ENCODE peak calls at places on chromosomes 13 and 19, in ten cellular contexts. K, V, P, C, Z, Q, Y, O, H and L are unnamed samples.

GRCh38 chr13:27403252-27403678 is 21.2 kb upstream of the GTF3A start:
- DNase-seq in V (no peak), P (no peak), K (no peak), Q (no peak), C (no peak), O (no peak), Z (no peak), H (no peak), Y (no peak), L (no peak)

GRCh38 chr19:15871570-15871969 is 26.3 kb downstream of the CYP4F2 start:
- DNase-seq in K (peak), C (no peak), H (no peak), Z (no peak), O (no peak), Y (no peak), P (peak), Q (no peak), V (no peak), L (no peak)

GRCh38 chr13:92843549-92843948 is 383.1 kb upstream of the GPC6 start:
- DNase-seq in P (no peak), V (no peak), K (no peak), H (no peak), O (no peak), C (no peak), Q (no peak), Z (no peak), Y (no peak), L (no peak)

GRCh38 chr19:2543463-2544442 is 67.8 kb downstream of the GADD45B start:
- DNase-seq in V (peak), K (peak), Q (peak), O (peak), Y (peak), Z (peak), C (peak), P (peak), H (peak), L (peak)

GRCh38 chr13:35514166-35514565 is 37.7 kb upstream of the MAB21L1 start:
- DNase-seq in C (no peak), Y (no peak), Q (no peak), Z (no peak), O (no peak), V (no peak), P (no peak), H (no peak), K (no peak), L (no peak)

GRCh38 chr13:36674337-36675212 is 755 bp downstream of the SERTM1 start:
- DNase-seq in Q (no peak), P (no peak), K (no peak), O (peak), H (no peak), Z (peak), C (no peak), Y (no peak), V (no peak), L (no peak)

GRCh38 chr19:48348039-48348438 is 15.7 kb downstream of the TMEM143 start:
- DNase-seq in Q (no peak), K (no peak), Y (peak), P (no peak), V (no peak), H (no peak), O (no peak), Z (no peak), C (no peak), L (no peak)

GRCh38 chr13:102729560-102730275 is 34.9 kb upstream of the METTL21C start:
- DNase-seq in Y (no peak), Q (no peak), P (no peak), O (no peak), H (no peak), C (no peak), V (no peak), Z (no peak), K (no peak), L (no peak)

GRCh38 chr13:28478127-28478526 is 16.8 kb downstream of the FLT1 start:
- DNase-seq in H (no peak), P (no peak), Q (no peak), K (no peak), C (no peak), Y (no peak), Z (no peak), O (no peak), V (no peak), L (no peak)

GRCh38 chr13:27962982-27963381 is 6.1 kb downstream of the CDX2 start:
- DNase-seq in Z (no peak), Y (no peak), V (no peak), K (no peak), O (no peak), H (no peak), C (no peak), Q (no peak), P (no peak), L (no peak)

GRCh38 chr13:47433461-47434005 is 536.7 kb upstream of the HTR2A start:
- DNase-seq in Q (no peak), K (no peak), C (no peak), Y (no peak), Z (no peak), V (no peak), H (no peak), P (no peak), O (no peak), L (no peak)

GRCh38 chr13:28421674-28422410 is 73.1 kb downstream of the FLT1 start:
- DNase-seq in K (no peak), O (no peak), C (no peak), Z (no peak), P (no peak), Q (no peak), Y (no peak), H (no peak), V (no peak), L (no peak)

GRCh38 chr19:50331187-50332013 is 2.2 kb upstream of the KCNC3 start:
- DNase-seq in Z (no peak), V (no peak), Y (no peak), P (no peak), Q (no peak), K (no peak), H (no peak), O (peak), C (no peak), L (no peak)

GRCh38 chr13:65613004-65613403 is 1617.1 kb downstream of the PCDH9 start:
- DNase-seq in Q (no peak), Z (no peak), O (peak), V (no peak), P (peak), Y (peak), C (no peak), H (no peak), K (no peak), L (no peak)

GRCh38 chr13:52851153-52851962 is 2.9 kb upstream of the PCDH8 start:
- DNase-seq in Y (peak), H (no peak), Z (peak), P (no peak), O (peak), K (peak), V (peak), C (no peak), Q (no peak), L (peak)

GRCh38 chr19:49340069-49340864 is 5.1 kb downstream of the CD37 start:
- DNase-seq in Z (no peak), O (peak), Y (peak), Q (peak), K (peak), H (peak), P (peak), C (peak), V (peak), L (peak)

GRCh38 chr19:33511346-33511745 is 10.2 kb downstream of the PEPD start:
- DNase-seq in Q (no peak), C (no peak), Y (no peak), O (no peak), Z (no peak), H (no peak), V (no peak), K (no peak), P (no peak), L (no peak)

GRCh38 chr19:5536337-5536894 is 31.3 kb downstream of the TINCR start:
- DNase-seq in C (peak), O (peak), P (peak), Z (peak), Q (no peak), Y (no peak), V (peak), H (no peak), K (no peak), L (peak)

GRCh38 chr13:99033814-99034213 is 56.0 kb upstream of the DOCK9 start:
- DNase-seq in H (no peak), K (no peak), Q (no peak), Y (peak), Z (peak), C (no peak), V (no peak), O (no peak), P (no peak), L (no peak)

GRCh38 chr19:19405919-19406877 is 723 bp downstream of the GATAD2A start:
- DNase-seq in C (peak), O (peak), H (no peak), Y (no peak), Q (peak), P (peak), V (peak), Z (peak), K (peak), L (peak)

GRCh38 chr19:51689751-51690358 is 3.3 kb upstream of the SPACA6 start:
- DNase-seq in V (no peak), Z (peak), H (peak), C (peak), O (peak), Y (no peak), P (peak), K (peak), Q (no peak), L (peak)

GRCh38 chr13:107370036-107370785 is 802.3 kb upstream of the ARGLU1 start:
- DNase-seq in H (no peak), V (no peak), Q (no peak), C (no peak), P (no peak), Y (no peak), K (no peak), Z (no peak), O (no peak), L (no peak)

GRCh38 chr19:55086730-55087541 is 11.3 kb downstream of the EPS8L1 start:
- DNase-seq in O (peak), H (peak), Z (peak), Y (no peak), V (peak), K (peak), P (no peak), C (peak), Q (peak), L (peak)

GRCh38 chr13:27424246-27425150 is at the start of gene GTF3A:
- DNase-seq in O (peak), C (peak), Z (peak), Y (peak), H (no peak), P (peak), V (peak), Q (peak), K (peak), L (peak)

GRCh38 chr19:13806728-13807127 is 11.5 kb downstream of the ZSWIM4 start:
- DNase-seq in C (no peak), O (no peak), K (no peak), V (no peak), Y (no peak), H (no peak), Q (no peak), P (no peak), Z (no peak), L (no peak)

GRCh38 chr19:23787106-23787505 is 28.4 kb upstream of the ZNF681 start:
- DNase-seq in Q (no peak), Z (no peak), P (no peak), H (no peak), C (no peak), Y (no peak), V (no peak), K (peak), O (no peak), L (no peak)

GRCh38 chr19:38692458-38693379 is 45.3 kb downstream of the ACTN4 start:
- DNase-seq in K (no peak), P (no peak), Z (peak), O (no peak), Y (no peak), C (no peak), H (no peak), Q (peak), V (no peak), L (no peak)

GRCh38 chr13:110233181-110233641 is 73.7 kb downstream of the COL4A1 start:
- DNase-seq in H (peak), P (no peak), C (peak), K (no peak), Z (peak), Y (no peak), Q (no peak), O (peak), V (no peak), L (no peak)

GRCh38 chr19:55005684-55006488 is 32.2 kb downstream of the GP6 start:
- DNase-seq in O (no peak), P (peak), C (no peak), Z (peak), H (no peak), K (no peak), Y (peak), V (no peak), Q (no peak), L (no peak)

GRCh38 chr19:14517446-14517839 is 754 bp downstream of the DNAJB1 start:
- DNase-seq in O (no peak), V (no peak), C (no peak), Z (no peak), K (peak), H (no peak), Q (peak), P (no peak), Y (no peak), L (no peak)

GRCh38 chr19:14023404-14024235 is 4.3 kb upstream of the RLN3 start:
- DNase-seq in O (peak), H (no peak), Z (peak), V (peak), C (no peak), P (peak), Y (peak), K (peak), Q (no peak), L (no peak)

GRCh38 chr13:40123962-40124647 is 468.6 kb downstream of the COG6 start:
- DNase-seq in H (no peak), Z (no peak), K (no peak), P (no peak), O (no peak), Q (no peak), C (no peak), V (no peak), Y (no peak), L (no peak)

GRCh38 chr13:46342538-46342937 is 44.5 kb downstream of the RUBCNL start:
- DNase-seq in Y (no peak), P (no peak), Z (no peak), V (no peak), K (no peak), O (no peak), Q (no peak), H (no peak), C (no peak), L (no peak)
- TF ChIP-seq CTCF in Y (no peak), P (no peak), Z (no peak), V (no peak), K (no peak), O (no peak), Q (no peak), H (no peak), C (no peak), L (no peak)

GRCh38 chr13:96900992-96901391 is 93.3 kb downstream of the OXGR1 start:
- DNase-seq in C (no peak), P (no peak), O (no peak), H (no peak), V (no peak), Q (no peak), Y (no peak), Z (peak), K (no peak), L (no peak)
- TF ChIP-seq EP300 in C (no peak), P (no peak), O (no peak), H (no peak), V (no peak), Q (no peak), Y (no peak), Z (no peak), K (no peak), L (no peak)

GRCh38 chr19:46081928-46082727 is 41.3 kb upstream of the IGFL4 start:
- DNase-seq in O (no peak), C (no peak), Y (peak), P (peak), H (no peak), V (no peak), K (no peak), Z (peak), Q (no peak), L (no peak)
- TF ChIP-seq POLR2AphosphoS5 in O (no peak), C (peak), Y (no peak), P (no peak), H (peak), V (no peak), K (peak), Z (no peak), Q (no peak), L (no peak)

DNA sequence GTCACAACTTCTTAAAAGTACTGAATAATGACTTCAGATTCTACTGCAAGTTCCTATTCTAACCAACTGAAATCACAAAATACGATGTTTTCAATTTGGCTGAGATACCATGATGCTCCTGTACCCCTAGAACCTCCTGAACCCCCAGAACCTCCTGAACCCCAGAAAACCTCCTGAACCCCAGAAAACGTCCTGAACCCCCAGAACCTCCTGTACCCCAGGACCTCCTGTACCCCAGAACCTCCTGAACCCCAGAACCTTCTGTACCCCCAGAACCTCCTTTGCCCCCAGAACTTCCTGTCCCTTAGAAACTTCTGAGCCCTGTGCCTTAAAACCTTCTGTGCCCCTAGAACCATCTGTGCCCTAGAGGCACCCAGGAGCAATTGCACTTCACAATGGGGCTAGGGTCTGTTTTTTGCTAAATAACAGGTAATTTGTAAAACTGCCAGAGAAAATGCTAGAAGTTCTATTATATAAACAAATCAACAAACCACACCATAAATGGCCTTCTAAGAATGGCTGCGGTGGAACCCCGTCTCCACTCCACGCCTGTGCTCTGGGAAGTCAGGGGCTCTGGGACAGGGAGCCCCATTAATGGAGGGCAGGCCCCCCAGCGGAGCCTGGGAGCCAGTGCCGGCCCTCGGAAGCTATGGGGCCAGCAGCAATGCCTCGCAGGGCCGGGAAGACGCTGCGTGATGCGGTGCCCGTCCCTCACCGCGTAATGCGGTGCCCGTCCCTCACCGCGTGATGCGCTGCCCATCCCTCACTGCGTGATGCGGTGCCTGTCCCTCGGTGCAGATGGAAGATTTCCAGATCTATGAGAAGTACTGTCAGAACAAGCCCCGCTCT is 21.3 kb upstream of the F7 start:
- DNase-seq in P (no peak), Z (no peak), V (no peak), H (no peak), Y (no peak), Q (no peak), K (no peak), C (no peak), O (no peak), L (no peak)
- TF ChIP-seq CTCF in P (no peak), Z (no peak), V (no peak), H (no peak), Y (no peak), Q (no peak), K (no peak), C (no peak), O (peak), L (no peak)

GRCh38 chr19:40567040-40567749 is 9.5 kb upstream of the SHKBP1 start:
- DNase-seq in O (peak), P (no peak), Y (no peak), Z (peak), H (no peak), V (no peak), Q (no peak), K (no peak), C (no peak), L (no peak)
- TF ChIP-seq EP300 in O (no peak), P (no peak), Y (no peak), Z (no peak), H (no peak), V (no peak), Q (no peak), K (no peak), C (no peak), L (no peak)